ENCODE peak calls at places on chromosomes 4 and X, in seven cellular contexts. K is A549, P is heart left ventricle, M is thyroid gland, U is GM12892, I is suprapubic skin, V is uterus. L is an unnamed sample.

GRCh38 chr4:158964728-158965124 is 138.2 kb upstream of the RAPGEF2 start:
- DNase-seq in K (no peak), P (no peak), M (no peak), U (no peak), I (no peak), V (no peak), L (no peak)

GRCh38 chrX:139826065-139827044 is 106.5 kb downstream of the ATP11C start:
- DNase-seq in K (no peak), P (no peak), M (peak), U (no peak), I (no peak), V (no peak), L (no peak)

GRCh38 chr4:104966349-104967033 is 180.2 kb upstream of the TET2 start:
- DNase-seq in K (no peak), P (no peak), M (no peak), U (peak), I (no peak), V (no peak), L (no peak)

GRCh38 chr4:51943221-51943620 is 76.9 kb downstream of the LRRC66 start:
- DNase-seq in K (no peak), P (no peak), M (no peak), U (no peak), I (no peak), V (no peak), L (no peak)

GRCh38 chrX:14030248-14030592 is 528 bp upstream of the GEMIN8 start:
- DNase-seq in K (no peak), P (no peak), M (no peak), U (no peak), I (no peak), V (no peak), L (no peak)

GRCh38 chrX:14872355-14872754 is 514 bp downstream of the FANCB start:
- DNase-seq in K (no peak), P (no peak), M (no peak), U (no peak), I (no peak), V (no peak), L (peak)

GRCh38 chr4:109179089-109179488 is 123.4 kb downstream of the COL25A1 start:
- DNase-seq in K (no peak), P (no peak), M (no peak), U (no peak), I (no peak), V (no peak), L (no peak)

GRCh38 chrX:16487620-16488380 is 162.2 kb upstream of the S100G start:
- DNase-seq in K (no peak), P (no peak), M (no peak), U (no peak), I (no peak), V (no peak), L (no peak)

GRCh38 chr4:82744284-82744963 is 54.2 kb downstream of the SCD5 start:
- DNase-seq in K (no peak), P (no peak), M (peak), U (no peak), I (no peak), V (no peak), L (no peak)

GRCh38 chrX:53163436-53163835 is 61.6 kb downstream of the KDM5C start:
- DNase-seq in K (no peak), P (no peak), M (no peak), U (no peak), I (no peak), V (no peak), L (no peak)

GRCh38 chr4:129261584-129261983 is 165.6 kb downstream of the C4orf33 start:
- DNase-seq in K (no peak), P (no peak), M (no peak), U (no peak), I (no peak), V (no peak), L (no peak)

GRCh38 chr4:169933531-169933930 is 92.7 kb downstream of the MFAP3L start:
- DNase-seq in K (no peak), P (no peak), M (no peak), U (no peak), I (no peak), V (no peak), L (no peak)

GRCh38 chrX:17860811-17861495 is at the start of gene RAI2:
- DNase-seq in K (no peak), P (peak), M (peak), U (peak), I (peak), V (peak), L (peak)
- TF ChIP-seq POLR2A in K (no peak), P (no peak), M (no peak), U (no peak), I (no peak), V (peak), L (no peak)

DNA sequence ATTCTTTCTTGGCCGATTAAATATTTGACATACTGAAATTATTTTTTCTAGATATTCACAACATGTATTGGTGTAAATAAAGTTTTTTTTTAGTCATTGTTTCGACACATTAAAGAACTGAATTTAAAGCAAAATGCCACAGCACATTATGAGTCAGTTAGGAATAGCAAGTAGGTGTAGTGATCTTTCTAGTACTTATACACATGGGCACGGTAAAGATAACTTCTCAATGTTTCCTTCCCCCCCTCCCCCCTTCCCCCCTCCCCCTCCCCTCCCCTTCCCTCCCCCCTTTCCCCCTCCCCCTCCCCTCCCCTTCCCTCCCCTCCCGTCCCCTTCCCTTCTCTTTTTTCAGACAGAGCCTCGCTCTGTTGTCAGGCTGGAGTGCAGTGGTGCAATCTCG is 1269.9 kb downstream of the ADGRL3 start:
- DNase-seq in K (no peak), P (no peak), M (no peak), U (no peak), I (no peak), V (no peak), L (no peak)
- TF ChIP-seq POLR2A in K (no peak), P (no peak), M (no peak), U (no peak), I (no peak), V (no peak), L (no peak)

DNA sequence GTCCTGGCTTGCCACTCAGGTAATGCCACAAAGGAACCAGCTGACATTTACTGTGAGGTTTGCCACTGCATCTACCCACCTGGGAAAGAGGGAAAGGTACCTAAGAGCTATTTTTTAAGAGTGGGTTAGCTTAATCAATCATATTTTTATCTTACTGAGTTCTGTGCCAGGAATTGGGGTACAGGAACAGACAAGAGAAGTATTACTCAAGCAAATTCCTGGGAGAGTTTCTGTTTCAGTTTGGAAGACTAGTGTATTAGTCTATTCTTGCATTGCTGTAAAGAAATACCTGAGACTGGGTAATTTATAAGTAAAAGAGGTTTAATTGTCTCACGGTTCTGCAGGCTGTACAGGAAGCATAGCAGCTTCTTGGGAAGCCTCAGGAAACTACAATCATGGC is 23.2 kb downstream of the PSMD10 start:
- DNase-seq in K (no peak), P (no peak), M (no peak), U (no peak), I (no peak), V (no peak), L (no peak)
- TF ChIP-seq POLR2A in K (no peak), P (no peak), M (no peak), U (no peak), I (no peak), V (no peak), L (no peak)

GRCh38 chr4:4362991-4363697 is 23.8 kb upstream of the NSG1 start:
- DNase-seq in K (no peak), P (no peak), M (no peak), U (no peak), I (no peak), V (no peak), L (no peak)
- TF ChIP-seq POLR2A in K (no peak), P (no peak), M (no peak), U (no peak), I (no peak), V (no peak), L (no peak)

GRCh38 chrX:120250522-120251271 is at the start of gene ZBTB33:
- DNase-seq in K (peak), P (peak), M (peak), U (peak), I (peak), V (peak), L (peak)
- TF ChIP-seq POLR2A in K (peak), P (no peak), M (no peak), U (no peak), I (no peak), V (peak), L (peak)

DNA sequence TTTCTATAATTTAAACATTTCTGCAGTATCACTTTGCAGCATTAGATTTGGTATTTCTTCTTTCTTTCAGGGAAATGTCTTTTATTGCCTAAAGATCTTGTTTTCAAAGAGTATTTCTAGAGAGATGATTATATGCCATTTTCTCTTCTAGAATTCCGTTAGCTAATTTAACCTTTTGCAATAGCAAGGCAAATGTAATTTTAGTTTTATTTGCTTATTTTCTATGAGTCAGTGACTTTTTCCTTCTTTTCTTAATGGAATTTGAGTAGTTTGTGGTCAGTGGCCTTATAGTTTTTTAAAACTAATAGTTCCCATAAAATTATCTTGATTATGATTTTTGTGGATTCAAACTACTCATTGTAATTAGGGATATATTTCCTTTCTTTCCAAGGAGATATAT is 72.2 kb downstream of the CCKAR start:
- DNase-seq in K (no peak), P (no peak), M (no peak), U (no peak), I (no peak), V (no peak), L (no peak)
- TF ChIP-seq POLR2A in K (no peak), P (no peak), M (no peak), U (no peak), I (no peak), V (no peak), L (no peak)

GRCh38 chr4:155903453-155903852 is at the start of gene TDO2:
- DNase-seq in K (no peak), P (no peak), M (no peak), U (no peak), I (no peak), V (no peak), L (no peak)
- TF ChIP-seq POLR2A in K (no peak), P (no peak), M (no peak), U (no peak), I (no peak), V (no peak), L (no peak)

DNA sequence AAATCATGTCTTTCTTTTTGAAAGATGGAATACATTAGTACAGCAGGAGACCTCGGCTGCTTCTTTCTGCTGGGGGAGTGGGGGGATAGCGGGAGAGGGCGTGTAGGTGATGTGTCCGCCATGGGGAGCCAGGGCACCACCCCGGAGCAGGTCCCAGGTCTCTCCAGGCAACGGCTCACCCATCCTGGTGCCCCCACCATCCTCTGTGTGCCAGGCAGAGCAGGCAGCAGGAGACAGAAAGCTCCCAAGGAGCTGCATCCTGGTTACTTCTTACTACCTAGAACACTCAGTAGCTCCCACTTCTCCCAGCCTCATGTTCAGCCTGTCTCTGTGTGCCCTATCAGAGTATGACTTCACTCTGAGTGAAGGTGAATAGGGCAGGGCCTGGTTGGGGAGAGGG is 23.6 kb downstream of the TNIP2 start:
- DNase-seq in K (no peak), P (no peak), M (no peak), U (no peak), I (no peak), V (no peak), L (no peak)
- TF ChIP-seq POLR2A in K (no peak), P (no peak), M (no peak), U (no peak), I (no peak), V (no peak), L (no peak)

L was measured in erythroblast.